ENCODE peak calls at places on chromosomes 1 and 21, in five cellular contexts. V, R, C, Q and W are unnamed samples.

GRCh38 chr1:240575976-240576666 is 35.8 kb downstream of the GREM2 start:
- DNase-seq in V (no peak), Q (peak; percentile 60), C (no peak), R (no peak), W (no peak)

GRCh38 chr21:42002421-42002958 is 7.7 kb downstream of the ZBTB21 start:
- DNase-seq in R (no peak), C (no peak), V (no peak), Q (peak; percentile 98), W (no peak)

GRCh38 chr21:19011448-19011847 is 607.9 kb upstream of the TMPRSS15 start:
- DNase-seq in V (no peak), R (no peak), C (no peak), Q (no peak), W (no peak)

GRCh38 chr1:235018161-235018560 is 110.5 kb downstream of the TOMM20 start:
- DNase-seq in Q (peak; percentile 98), V (peak; percentile 11), C (no peak), R (no peak), W (no peak)

GRCh38 chr21:17185685-17186084 is 327.2 kb upstream of the CXADR start:
- DNase-seq in R (no peak), C (peak; percentile 18), V (no peak), Q (no peak), W (no peak)

GRCh38 chr1:179817056-179817455 is 60.5 kb downstream of the TOR1AIP2 start:
- DNase-seq in C (no peak), R (no peak), Q (no peak), V (no peak), W (no peak)

GRCh38 chr1:245822997-245823396 is 668.2 kb downstream of the KIF26B start:
- DNase-seq in C (no peak), V (no peak), Q (peak; percentile 95), R (no peak), W (no peak)

GRCh38 chr21:36237441-36237840 is 80.8 kb downstream of the DOP1B start:
- DNase-seq in C (no peak), V (no peak), Q (no peak), R (no peak), W (no peak)

GRCh38 chr1:109379422-109379821 is 18.3 kb downstream of the SORT1 start:
- DNase-seq in R (no peak), C (no peak), Q (peak; percentile 53), V (no peak), W (no peak)

GRCh38 chr1:195097316-195097715 is 1510.9 kb downstream of the KCNT2 start:
- DNase-seq in C (no peak), R (no peak), V (no peak), Q (no peak), W (peak; percentile 32)

GRCh38 chr1:85224734-85225623 is 24.2 kb upstream of the SYDE2 start:
- DNase-seq in V (no peak), R (no peak), Q (peak; percentile 48), C (no peak), W (peak; percentile 83)

GRCh38 chr1:153697873-153698647 is 19.6 kb downstream of the NPR1 start:
- DNase-seq in C (peak; percentile 81), Q (no peak), R (peak; percentile 96), V (peak; percentile 86), W (peak; percentile 62)

GRCh38 chr1:223727541-223727940 is 15.2 kb downstream of the CAPN2 start:
- DNase-seq in Q (peak; percentile 75), C (no peak), V (no peak), R (no peak), W (no peak)

GRCh38 chr1:192901500-192901899 is 92.7 kb downstream of the RGS2 start:
- DNase-seq in C (no peak), R (no peak), V (no peak), Q (no peak), W (no peak)

GRCh38 chr1:226601456-226601855 is 52.9 kb downstream of the STUM start:
- DNase-seq in C (no peak), Q (no peak), V (no peak), R (no peak), W (no peak)

GRCh38 chr1:207910678-207911354 is at the start of gene CD34:
- DNase-seq in C (peak; percentile 79), V (peak; percentile 62), Q (no peak), R (peak; percentile 46), W (peak; percentile 90)

GRCh38 chr1:21547876-21548275 is 38.7 kb downstream of the ALPL start:
- DNase-seq in Q (no peak), C (no peak), V (no peak), R (no peak), W (no peak)

GRCh38 chr1:109091196-109092193 is 931 bp downstream of the TMEM167B start:
- DNase-seq in Q (peak; percentile 75), R (peak; percentile 44), V (no peak), C (no peak), W (no peak)

GRCh38 chr1:54701066-54701465 is 14.6 kb upstream of the TTC4 start:
- DNase-seq in R (no peak), C (no peak), V (no peak), Q (no peak), W (no peak)

GRCh38 chr1:211332839-211333238 is 6.2 kb downstream of the TRAF5 start:
- DNase-seq in Q (peak; percentile 41), C (no peak), V (no peak), R (no peak), W (no peak)

GRCh38 chr1:15911141-15911540 is 63.6 kb downstream of the SPEN start:
- DNase-seq in Q (no peak), R (no peak), V (no peak), C (no peak), W (no peak)

GRCh38 chr1:165598676-165599059 is 32.4 kb upstream of the MGST3 start:
- DNase-seq in R (no peak), V (no peak), Q (no peak), C (no peak), W (no peak)

GRCh38 chr1:24742090-24742938 is 2.9 kb upstream of the CLIC4 start:
- DNase-seq in Q (peak; percentile 94), V (no peak), R (no peak), C (no peak), W (no peak)

GRCh38 chr1:11904978-11905377 is 21.2 kb downstream of the KIAA2013 start:
- DNase-seq in V (no peak), R (no peak), C (no peak), Q (no peak), W (no peak)

GRCh38 chr1:11908139-11909021 is 17.8 kb downstream of the KIAA2013 start:
- DNase-seq in C (peak; percentile 85), R (peak; percentile 93), V (peak; percentile 91), Q (peak; percentile 100), W (peak; percentile 92)

GRCh38 chr1:11903210-11903609 is 23.0 kb downstream of the KIAA2013 start:
- DNase-seq in C (no peak), R (no peak), V (no peak), Q (no peak), W (no peak)

GRCh38 chr1:11906870-11907269 is 19.4 kb downstream of the KIAA2013 start:
- DNase-seq in Q (no peak), R (no peak), V (no peak), C (no peak), W (no peak)

DNA sequence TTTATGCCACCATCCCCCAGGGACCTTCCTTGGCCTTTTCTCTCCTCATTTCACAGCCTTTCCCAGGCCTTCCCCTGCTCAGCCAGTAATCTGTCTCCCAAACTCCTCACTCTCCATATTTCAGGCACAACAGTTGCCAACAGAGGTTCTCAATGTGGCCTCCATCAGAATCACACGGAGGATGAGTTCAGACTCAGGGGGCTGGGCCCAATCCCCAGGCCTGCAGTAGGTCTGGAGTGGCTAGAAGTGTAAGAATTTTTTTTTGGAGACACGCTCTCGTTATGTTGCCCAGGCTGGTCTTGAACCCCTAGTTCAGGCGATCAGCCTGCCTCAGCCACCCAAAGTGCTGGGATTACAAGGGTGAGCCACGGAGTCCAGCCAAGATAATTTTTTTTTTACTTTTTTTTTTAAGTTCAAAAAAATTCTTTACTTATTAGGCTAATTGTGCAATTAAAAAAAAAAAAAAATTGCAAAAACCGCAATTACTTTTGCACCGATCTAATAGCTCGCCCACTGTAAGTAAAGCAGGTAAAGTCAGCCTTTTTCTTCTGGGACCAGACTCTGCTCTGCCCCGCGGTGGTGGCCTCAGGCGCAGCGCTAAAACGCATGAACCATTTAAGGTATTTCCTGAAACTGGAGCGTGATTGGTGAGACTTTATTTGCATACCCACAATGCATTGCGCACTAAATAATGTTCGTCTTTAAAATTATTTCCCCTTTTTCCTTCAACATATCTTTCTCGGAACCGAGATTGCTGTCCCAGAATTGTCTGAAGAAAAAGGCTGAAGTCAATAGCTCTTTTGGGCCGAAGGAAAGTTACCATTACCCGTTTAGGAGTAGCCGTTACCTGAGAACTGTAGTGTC is 18.7 kb downstream of the KIAA2013 start:
- DNase-seq in V (peak; percentile 95), R (peak; percentile 97), C (peak; percentile 90), Q (peak; percentile 95), W (peak; percentile 89)
- TF ChIP-seq POLR2A in V (no peak), R (no peak), C (no peak), Q (no peak), W (no peak)

DNA sequence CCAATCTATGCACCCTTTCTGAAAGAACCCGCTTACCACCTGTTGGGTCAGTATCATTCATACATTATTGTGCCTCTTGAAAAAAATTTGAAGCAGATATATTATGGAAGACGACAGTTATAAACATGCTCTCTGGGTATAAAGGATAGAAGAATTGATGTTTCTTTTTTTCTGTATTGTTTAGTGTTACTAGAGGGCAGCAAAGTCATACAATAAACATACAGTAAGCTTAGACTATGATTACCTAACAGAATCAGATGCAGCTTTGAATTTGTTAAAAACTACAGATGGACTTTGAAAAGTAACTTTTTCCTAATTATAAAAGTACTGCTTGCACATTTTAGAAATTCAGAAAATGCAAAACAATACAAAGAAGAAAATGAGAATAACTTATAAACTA is 11.1 kb upstream of the PAXBP1 start:
- DNase-seq in C (no peak), Q (no peak), V (no peak), R (no peak), W (no peak)
- TF ChIP-seq CTCF in C (no peak), Q (no peak), V (no peak), R (no peak), W (no peak)

DNA sequence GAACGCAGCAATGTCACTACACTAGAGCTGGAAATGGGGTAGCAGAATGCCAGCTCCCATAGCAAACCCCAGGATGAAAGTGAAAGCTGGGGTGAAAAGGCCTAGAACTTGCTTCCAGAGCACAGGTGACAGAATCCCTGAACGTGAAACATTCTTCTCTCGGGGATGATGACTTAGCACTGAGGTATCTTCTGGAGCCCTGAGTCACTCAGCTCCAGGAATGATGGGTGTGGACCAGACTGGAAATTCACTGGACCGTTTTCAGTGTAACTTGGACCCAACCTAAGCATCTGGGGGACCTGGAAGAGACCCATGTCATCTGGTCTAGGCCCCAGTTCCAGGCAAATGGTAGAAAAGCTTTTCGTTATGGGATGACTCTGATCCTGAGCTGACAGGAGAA is 108.9 kb downstream of the CDC7 start:
- DNase-seq in Q (peak; percentile 77), V (no peak), C (no peak), R (no peak), W (no peak)
- H3K27ac ChIP-seq in Q (no peak overlapping the region), V (no peak overlapping the region), C (no peak overlapping the region), R (no peak overlapping the region), W (no peak overlapping the region)

DNA sequence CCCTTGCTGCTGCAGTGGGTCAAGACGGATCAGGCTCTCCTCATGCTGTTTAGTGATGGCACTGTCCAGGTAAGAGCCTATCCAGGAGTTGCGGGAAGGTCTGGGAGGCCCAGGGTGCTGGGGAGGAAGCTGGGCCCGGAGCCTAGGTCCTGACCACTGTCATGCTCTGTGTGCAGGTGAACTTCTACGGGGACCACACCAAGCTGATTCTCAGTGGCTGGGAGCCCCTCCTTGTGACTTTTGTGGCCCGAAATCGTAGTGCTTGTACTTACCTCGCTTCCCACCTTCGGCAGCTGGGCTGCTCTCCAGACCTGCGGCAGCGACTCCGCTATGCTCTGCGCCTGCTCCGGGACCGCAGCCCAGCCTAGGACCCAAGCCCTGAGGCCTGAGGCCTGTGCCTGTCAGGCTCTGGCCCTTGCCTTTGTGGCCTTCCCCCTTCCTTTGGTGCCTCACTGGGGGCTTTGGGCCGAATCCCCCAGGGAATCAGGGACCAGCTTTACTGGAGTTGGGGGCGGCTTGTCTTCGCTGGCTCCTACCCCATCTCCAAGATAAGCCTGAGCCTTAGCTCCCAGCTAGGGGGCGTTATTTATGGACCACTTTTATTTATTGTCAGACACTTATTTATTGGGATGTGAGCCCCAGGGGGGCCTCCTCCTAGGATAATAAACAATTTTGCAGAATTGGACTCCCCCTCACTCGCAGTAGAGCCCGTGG is 1.7 kb downstream of the DYNLT4 start:
- DNase-seq in C (peak; percentile 19), R (no peak), V (no peak), Q (no peak), W (no peak)
- TF ChIP-seq POLR2A in C (no peak), R (no peak), V (no peak), Q (no peak), W (no peak)